ENCODE peak calls at places on chromosomes 16 and 17, in eight cellular contexts. I is IMR-90, R is fibroblast of lung, D is PC-9, P is K562, A is neuronal stem cell, G is endodermal cell, E is heart left ventricle. U is an unnamed sample. For H3K4me1, the result is how much of the 10 kb centered on the place peaks cover.

GRCh38 chr17:62692721-62693431 is 65.4 kb downstream of the MRC2 start:
- DNase-seq in A (no peak), G (peak), I (no peak), P (peak), E (no peak), D (no peak), R (peak), U (no peak)

GRCh38 chr17:63423963-63424362 is 22.1 kb downstream of the CYB561 start:
- DNase-seq in G (no peak), R (no peak), D (no peak), I (no peak), A (no peak), P (no peak), E (no peak), U (no peak)

GRCh38 chr17:38893612-38894011 is 23.8 kb downstream of the LASP1 start:
- DNase-seq in D (no peak), I (no peak), E (peak), R (peak), G (no peak), P (peak), A (no peak), U (peak)

GRCh38 chr17:65515959-65516948 is 45.2 kb downstream of the AXIN2 start:
- DNase-seq in I (peak), A (no peak), P (no peak), G (peak), E (no peak), D (no peak), R (peak), U (no peak)

GRCh38 chr17:78933959-78934568 is 8.9 kb upstream of the TIMP2 start:
- DNase-seq in R (peak), E (peak), P (no peak), G (peak), D (peak), I (peak), A (peak), U (peak)

GRCh38 chr17:50022463-50023130 is 27.6 kb upstream of the DLX3 start:
- DNase-seq in I (peak), D (no peak), A (no peak), R (no peak), P (no peak), E (no peak), G (no peak), U (no peak)

GRCh38 chr17:28707339-28707720 is 4.4 kb downstream of the PROCA1 start:
- DNase-seq in E (no peak), D (no peak), P (no peak), A (no peak), R (no peak), I (no peak), G (no peak), U (no peak)

GRCh38 chr16:54204756-54205155 is 81.8 kb downstream of the IRX3 start:
- DNase-seq in G (no peak), D (no peak), I (no peak), A (no peak), R (no peak), E (no peak), P (no peak), U (no peak)

GRCh38 chr16:19437280-19437679 is 19.6 kb downstream of the TMC5 start:
- DNase-seq in E (no peak), P (no peak), D (no peak), A (no peak), G (no peak), I (no peak), R (no peak), U (no peak)

GRCh38 chr16:89009343-89010209 is 32.6 kb upstream of the CBFA2T3 start:
- DNase-seq in E (no peak), G (peak), R (peak), P (peak), D (peak), A (peak), I (no peak), U (peak)

GRCh38 chr17:10698116-10698818 is 873 bp downstream of the ADPRM start:
- DNase-seq in E (no peak), P (peak), I (peak), G (no peak), R (peak), A (no peak), D (no peak), U (no peak)

GRCh38 chr16:52035406-52035805 is 511.5 kb downstream of the TOX3 start:
- DNase-seq in E (no peak), P (no peak), D (no peak), A (no peak), I (no peak), R (no peak), G (no peak), U (no peak)

GRCh38 chr16:57863434-57864160 is 61.3 kb upstream of the KIFC3 start:
- DNase-seq in G (peak), D (peak), P (peak), I (peak), A (peak), E (peak), R (peak), U (peak)

GRCh38 chr17:70169707-70170597 is 620 bp downstream of the KCNJ2 start:
- DNase-seq in G (no peak), R (peak), D (no peak), A (no peak), E (no peak), P (no peak), I (peak), U (no peak)

GRCh38 chr17:40291311-40291710 is 3.6 kb downstream of the CDC6 start:
- DNase-seq in I (no peak), D (no peak), P (no peak), E (no peak), A (no peak), R (no peak), G (no peak), U (no peak)

GRCh38 chr17:66317629-66318028 is 15.2 kb downstream of the PRKCA start:
- DNase-seq in A (no peak), R (peak), P (no peak), E (no peak), G (no peak), D (no peak), I (peak), U (no peak)

GRCh38 chr17:8894673-8895578 is 27.5 kb upstream of the PIK3R6 start:
- DNase-seq in G (peak), P (peak), D (peak), R (peak), E (peak), A (peak), I (peak), U (peak)

GRCh38 chr16:68608330-68608729 is 36.8 kb upstream of the CDH3 start:
- DNase-seq in E (no peak), R (no peak), P (no peak), D (no peak), G (no peak), A (no peak), I (no peak), U (no peak)

GRCh38 chr16:81609323-81609892 is 164.8 kb downstream of the CMIP start:
- DNase-seq in P (no peak), D (no peak), R (no peak), G (no peak), A (no peak), I (no peak), E (no peak), U (no peak)

GRCh38 chr17:45345554-45346254 is 28.9 kb upstream of the MAP3K14 start:
- DNase-seq in R (peak), D (no peak), G (no peak), I (peak), E (no peak), P (peak), A (no peak), U (peak)

GRCh38 chr17:35294756-35295155 is 51.9 kb downstream of the SLFN5 start:
- DNase-seq in G (no peak), A (no peak), I (no peak), P (no peak), D (no peak), E (no peak), R (no peak), U (no peak)

GRCh38 chr17:55282379-55282702 is 17.6 kb downstream of the HLF start:
- DNase-seq in R (no peak), A (no peak), I (no peak), G (no peak), E (no peak), P (no peak), D (no peak), U (no peak)

GRCh38 chr17:14301279-14301760 is 439 bp downstream of the HS3ST3B1 start:
- DNase-seq in D (no peak), A (no peak), G (no peak), P (peak), E (no peak), R (peak), I (no peak), U (no peak)

GRCh38 chr17:3754458-3755334 is 31.0 kb downstream of the HASPIN start:
- DNase-seq in R (no peak), E (no peak), I (no peak), D (peak), G (peak), P (peak), A (peak), U (no peak)

GRCh38 chr17:41811549-41812175 is at the start of gene P3H4:
- DNase-seq in A (peak), G (peak), I (peak), E (peak), P (peak), R (peak), D (peak), U (peak)

GRCh38 chr17:57110579-57111367 is 25.7 kb downstream of the AKAP1 start:
- DNase-seq in E (peak), P (no peak), I (peak), D (no peak), G (no peak), R (no peak), A (no peak), U (peak)

GRCh38 chr17:68591583-68591982 is 9.6 kb downstream of the FAM20A start:
- DNase-seq in R (no peak), G (peak), D (no peak), E (peak), I (no peak), P (peak), A (peak), U (peak)

GRCh38 chr17:45702666-45703266 is 81.4 kb upstream of the CRHR1 start:
- DNase-seq in R (peak), P (no peak), A (peak), I (peak), E (no peak), D (no peak), G (peak), U (no peak)

GRCh38 chr16:85164838-85165516 is 52.7 kb upstream of the CIBAR2 start:
- DNase-seq in A (no peak), D (no peak), G (no peak), I (no peak), R (no peak), E (no peak), P (no peak), U (peak)

GRCh38 chr17:9021158-9021984 is at the start of gene NTN1:
- DNase-seq in D (peak), R (peak), E (peak), I (peak), P (no peak), G (peak), A (peak), U (peak)

GRCh38 chr16:68387301-68387700 is 61.0 kb downstream of the SMPD3 start:
- DNase-seq in A (no peak), P (peak), G (peak), E (no peak), I (no peak), D (no peak), R (no peak), U (no peak)

GRCh38 chr16:62167551-62167950 is 131.3 kb upstream of the CDH8 start:
- DNase-seq in A (no peak), I (no peak), G (no peak), P (no peak), R (no peak), D (no peak), E (no peak), U (no peak)

GRCh38 chr17:64264891-64265290 is 1.8 kb upstream of the TEX2 start:
- DNase-seq in P (no peak), G (no peak), A (no peak), I (no peak), D (peak), E (no peak), R (no peak), U (no peak)

GRCh38 chr17:29412780-29413565 is 22.8 kb downstream of the TAOK1 start:
- DNase-seq in D (no peak), P (no peak), R (peak), I (peak), E (no peak), G (no peak), A (no peak), U (no peak)

GRCh38 chr17:2435181-2435741 is 34.4 kb upstream of the MNT start:
- DNase-seq in I (peak), D (no peak), A (peak), E (no peak), R (peak), G (peak), P (peak), U (no peak)

GRCh38 chr17:73476890-73477350 is 165.1 kb upstream of the CDC42EP4 start:
- DNase-seq in E (peak), D (no peak), A (no peak), R (no peak), P (no peak), G (peak), I (no peak), U (peak)

GRCh38 chr17:72662827-72663190 is 429.7 kb downstream of the SLC39A11 start:
- DNase-seq in P (no peak), D (no peak), A (no peak), E (no peak), G (no peak), R (no peak), I (no peak), U (no peak)

GRCh38 chr17:35345926-35346771 is 27.3 kb downstream of the SLFN11 start:
- DNase-seq in R (peak), I (peak), G (peak), E (peak), A (peak), P (peak), D (no peak), U (peak)

GRCh38 chr16:65532218-65532617 is 410.4 kb upstream of the CDH11 start:
- DNase-seq in A (no peak), R (no peak), D (no peak), P (no peak), G (no peak), E (no peak), I (no peak), U (no peak)
- H3K4me3 ChIP-seq in A (no peak), R (peak), D (no peak), P (no peak), G (no peak), E (peak), I (no peak), U (peak)

GRCh38 chr17:61426482-61427304 is 25.5 kb upstream of the TBX4 start:
- DNase-seq in A (no peak), E (no peak), D (peak), I (peak), G (peak), P (no peak), R (peak), U (no peak)

GRCh38 chr17:61429274-61429673 is 22.9 kb upstream of the TBX4 start:
- DNase-seq in G (no peak), D (no peak), R (no peak), E (no peak), A (no peak), I (no peak), P (no peak), U (no peak)

GRCh38 chr17:61425682-61426481 is 26.2 kb downstream of the TBX2 start:
- DNase-seq in P (peak), D (peak), G (peak), I (no peak), R (no peak), E (no peak), A (no peak), U (no peak)

GRCh38 chr17:61423967-61424649 is 24.5 kb downstream of the TBX2 start:
- DNase-seq in D (no peak), P (no peak), R (no peak), E (no peak), I (no peak), G (peak), A (no peak), U (no peak)

GRCh38 chr17:61427567-61427966 is 24.7 kb upstream of the TBX4 start:
- DNase-seq in A (no peak), R (no peak), G (peak), I (no peak), E (no peak), P (no peak), D (no peak), U (no peak)
- H3K4me1 ChIP-seq in A (under half), R (under half), G (under half), I (under half), E (under half), P (under half), D (under half), U (under half)

GRCh38 chr16:75559002-75559401 is 3.0 kb upstream of the TMEM231 start:
- DNase-seq in E (no peak), P (no peak), R (no peak), D (peak), G (no peak), A (no peak), I (no peak), U (no peak)

GRCh38 chr16:75555213-75555706 is 792 bp downstream of the TMEM231 start:
- DNase-seq in R (peak), G (peak), P (peak), A (peak), E (peak), I (peak), D (peak), U (peak)

GRCh38 chr16:75559564-75560372 is 3.7 kb upstream of the TMEM231 start:
- DNase-seq in R (peak), I (peak), P (peak), G (peak), E (peak), A (no peak), D (peak), U (peak)

GRCh38 chr16:75552951-75553350 is 3.1 kb downstream of the TMEM231 start:
- DNase-seq in A (no peak), R (no peak), D (no peak), P (no peak), G (no peak), I (no peak), E (no peak), U (no peak)

GRCh38 chr16:75555707-75556512 is at the start of gene TMEM231:
- DNase-seq in P (peak), I (peak), E (peak), A (peak), G (peak), R (peak), D (peak), U (peak)
- H3K27ac ChIP-seq in P (peak), I (peak), E (peak), A (peak), G (peak), R (peak), D (peak), U (peak)

GRCh38 chr16:86515420-86515779 is 5.1 kb downstream of the FOXF1 start:
- DNase-seq in D (no peak), I (peak), P (no peak), R (peak), A (peak), E (no peak), G (peak), U (no peak)

GRCh38 chr16:86517033-86517432 is 6.7 kb downstream of the FOXF1 start:
- DNase-seq in G (no peak), E (no peak), D (no peak), A (no peak), P (no peak), R (no peak), I (peak), U (no peak)

GRCh38 chr16:86516618-86517003 is 6.3 kb downstream of the FOXF1 start:
- DNase-seq in G (peak), I (peak), R (peak), P (no peak), A (peak), D (no peak), E (no peak), U (peak)

GRCh38 chr16:86514656-86515376 is 4.5 kb downstream of the FOXF1 start:
- DNase-seq in E (no peak), G (no peak), D (no peak), P (no peak), A (peak), R (no peak), I (peak), U (no peak)

GRCh38 chr16:86515780-86516617 is 5.7 kb downstream of the FOXF1 start:
- DNase-seq in G (peak), A (peak), P (no peak), E (no peak), R (peak), I (peak), D (no peak), U (peak)
- H3K4me3 ChIP-seq in G (peak), A (no peak), P (no peak), E (no peak), R (peak), I (peak), D (no peak), U (no peak)

U was measured in right cardiac atrium.